ENCODE peak calls at places on chromosomes 6 and 20, in four cellular contexts. One of them, this sample, is unnamed.

GRCh38 chr6:85464722-85465150 is 14.9 kb downstream of the NT5E start:
- DNase-seq in HL-60: no peak
- DNase-seq in GM12878: no peak
- DNase-seq in K562: no peak
- DNase-seq in this sample: no peak

GRCh38 chr20:56934888-56935287 is 305.8 kb downstream of the TFAP2C start:
- DNase-seq in GM12878: no peak
- DNase-seq in HL-60: no peak
- DNase-seq in K562: no peak
- DNase-seq in this sample: no peak

GRCh38 chr6:167090171-167090570 is 32.7 kb upstream of the CCR6 start:
- DNase-seq in HL-60: no peak
- DNase-seq in GM12878: no peak
- DNase-seq in K562: no peak
- DNase-seq in this sample: no peak

GRCh38 chr20:13302647-13303425 is 81.8 kb downstream of the ISM1 start:
- DNase-seq in K562: no peak
- DNase-seq in HL-60: no peak
- DNase-seq in GM12878: no peak
- DNase-seq in this sample: no peak

GRCh38 chr20:18388860-18389259 is 78.0 kb downstream of the DZANK1 start:
- DNase-seq in K562: no peak
- DNase-seq in GM12878: no peak
- DNase-seq in HL-60: no peak
- DNase-seq in this sample: no peak

GRCh38 chr6:143545976-143546547 is 34.5 kb upstream of the FUCA2 start:
- DNase-seq in K562: peak
- DNase-seq in GM12878: no peak
- DNase-seq in HL-60: no peak
- DNase-seq in this sample: no peak

GRCh38 chr20:33896509-33896908 is 85.4 kb downstream of the CHMP4B start:
- DNase-seq in K562: no peak
- DNase-seq in GM12878: no peak
- DNase-seq in HL-60: no peak
- DNase-seq in this sample: no peak

GRCh38 chr6:139979021-139979721 is 604.7 kb upstream of the CITED2 start:
- DNase-seq in GM12878: no peak
- DNase-seq in HL-60: no peak
- DNase-seq in K562: no peak
- DNase-seq in this sample: no peak

GRCh38 chr20:25514195-25514594 is 71.1 kb downstream of the NINL start:
- DNase-seq in K562: no peak
- DNase-seq in HL-60: no peak
- DNase-seq in GM12878: no peak
- DNase-seq in this sample: no peak

GRCh38 chr6:22828179-22829062 is 259.1 kb downstream of the HDGFL1 start:
- DNase-seq in GM12878: no peak
- DNase-seq in K562: no peak
- DNase-seq in HL-60: no peak
- DNase-seq in this sample: peak

GRCh38 chr6:144559865-144560603 is 274.9 kb downstream of the UTRN start:
- DNase-seq in GM12878: no peak
- DNase-seq in HL-60: no peak
- DNase-seq in K562: no peak
- DNase-seq in this sample: no peak

GRCh38 chr20:20070871-20071726 is 18.8 kb downstream of the CFAP61 start:
- DNase-seq in K562: peak
- DNase-seq in GM12878: no peak
- DNase-seq in HL-60: no peak
- DNase-seq in this sample: no peak

GRCh38 chr20:46582648-46583047 is 32.2 kb upstream of the OCSTAMP start:
- DNase-seq in K562: no peak
- DNase-seq in HL-60: no peak
- DNase-seq in GM12878: no peak
- DNase-seq in this sample: no peak

GRCh38 chr6:115570326-115570725 is 490.4 kb downstream of the FRK start:
- DNase-seq in HL-60: no peak
- DNase-seq in GM12878: no peak
- DNase-seq in K562: no peak
- DNase-seq in this sample: no peak

GRCh38 chr6:112481256-112481655 is 134.1 kb downstream of the RFPL4B start:
- DNase-seq in HL-60: no peak
- DNase-seq in K562: no peak
- DNase-seq in GM12878: no peak
- DNase-seq in this sample: no peak

GRCh38 chr20:44342240-44342639 is 5.4 kb downstream of the R3HDML start:
- DNase-seq in HL-60: no peak
- DNase-seq in K562: peak
- DNase-seq in GM12878: no peak
- DNase-seq in this sample: no peak

GRCh38 chr6:27250955-27251671 is 3.6 kb downstream of the PRSS16 start:
- DNase-seq in HL-60: peak
- DNase-seq in K562: peak
- DNase-seq in GM12878: peak
- DNase-seq in this sample: peak

GRCh38 chr6:16731503-16732018 is 29.7 kb downstream of the ATXN1 start:
- DNase-seq in K562: no peak
- DNase-seq in GM12878: peak
- DNase-seq in HL-60: no peak
- DNase-seq in this sample: peak

GRCh38 chr6:29564875-29565274 is 5.3 kb upstream of the UBD start:
- DNase-seq in K562: no peak
- DNase-seq in GM12878: no peak
- DNase-seq in HL-60: no peak
- DNase-seq in this sample: no peak

GRCh38 chr20:3160418-3160817 is 753 bp upstream of the FASTKD5 start:
- DNase-seq in K562: no peak
- DNase-seq in HL-60: no peak
- DNase-seq in GM12878: no peak
- DNase-seq in this sample: no peak

GRCh38 chr6:28488916-28489365 is 26.7 kb downstream of the GPX6 start:
- DNase-seq in GM12878: peak
- DNase-seq in HL-60: peak
- DNase-seq in K562: peak
- DNase-seq in this sample: no peak

GRCh38 chr20:10634683-10635411 is 39.0 kb downstream of the JAG1 start:
- DNase-seq in HL-60: no peak
- DNase-seq in GM12878: no peak
- DNase-seq in K562: no peak
- DNase-seq in this sample: no peak

GRCh38 chr6:79257381-79258205 is 23.1 kb upstream of the HMGN3 start:
- DNase-seq in GM12878: no peak
- DNase-seq in HL-60: no peak
- DNase-seq in K562: no peak
- DNase-seq in this sample: no peak

GRCh38 chr6:55898342-55898741 is 23.0 kb upstream of the BMP5 start:
- DNase-seq in K562: no peak
- DNase-seq in HL-60: no peak
- DNase-seq in GM12878: no peak
- DNase-seq in this sample: no peak

GRCh38 chr20:12047838-12048432 is 130.2 kb downstream of the BTBD3 start:
- DNase-seq in GM12878: no peak
- DNase-seq in K562: no peak
- DNase-seq in HL-60: no peak
- DNase-seq in this sample: no peak

GRCh38 chr20:4202441-4202840 is 187.1 kb upstream of the RNF24 start:
- DNase-seq in K562: no peak
- DNase-seq in GM12878: no peak
- DNase-seq in HL-60: no peak
- DNase-seq in this sample: no peak

GRCh38 chr6:156347251-156348049 is 429.7 kb upstream of the ARID1B start:
- DNase-seq in K562: no peak
- DNase-seq in HL-60: no peak
- DNase-seq in GM12878: no peak
- DNase-seq in this sample: no peak

GRCh38 chr6:161417712-161418457 is 144.0 kb upstream of the AGPAT4 start:
- DNase-seq in HL-60: no peak
- DNase-seq in K562: no peak
- DNase-seq in GM12878: no peak
- DNase-seq in this sample: no peak

GRCh38 chr6:7432391-7433207 is 43.0 kb downstream of the RIOK1 start:
- DNase-seq in K562: no peak
- DNase-seq in HL-60: no peak
- DNase-seq in GM12878: no peak
- DNase-seq in this sample: no peak

GRCh38 chr20:63183422-63184146 is 32.3 kb downstream of the YTHDF1 start:
- DNase-seq in K562: peak
- DNase-seq in GM12878: no peak
- DNase-seq in HL-60: no peak
- DNase-seq in this sample: peak

GRCh38 chr6:4371207-4371921 is 236.0 kb upstream of the ECI2 start:
- DNase-seq in GM12878: no peak
- DNase-seq in HL-60: no peak
- DNase-seq in K562: peak
- DNase-seq in this sample: no peak

GRCh38 chr6:41966961-41967311 is 25.3 kb upstream of the CCND3 start:
- DNase-seq in HL-60: no peak
- DNase-seq in K562: peak
- DNase-seq in GM12878: no peak
- DNase-seq in this sample: no peak

GRCh38 chr20:32229351-32229750 is 21.7 kb downstream of the POFUT1 start:
- DNase-seq in K562: no peak
- DNase-seq in GM12878: no peak
- DNase-seq in HL-60: no peak
- DNase-seq in this sample: no peak

GRCh38 chr6:11469684-11470083 is 67.9 kb upstream of the TMEM170B start:
- DNase-seq in HL-60: no peak
- DNase-seq in GM12878: no peak
- DNase-seq in K562: no peak
- DNase-seq in this sample: no peak

GRCh38 chr20:47782920-47783552 is 2.2 kb downstream of the SULF2 start:
- DNase-seq in K562: no peak
- DNase-seq in GM12878: no peak
- DNase-seq in HL-60: no peak
- DNase-seq in this sample: no peak

GRCh38 chr20:21225215-21225947 is 77.8 kb upstream of the XRN2 start:
- DNase-seq in HL-60: no peak
- DNase-seq in GM12878: no peak
- DNase-seq in K562: no peak
- DNase-seq in this sample: no peak

GRCh38 chr6:42197574-42198362 is 3.0 kb upstream of the GUCA1B start:
- DNase-seq in HL-60: peak
- DNase-seq in GM12878: no peak
- DNase-seq in K562: peak
- DNase-seq in this sample: no peak

GRCh38 chr20:63037669-63038268 is 31.0 kb upstream of the BHLHE23 start:
- DNase-seq in K562: peak
- DNase-seq in HL-60: no peak
- DNase-seq in GM12878: no peak
- DNase-seq in this sample: no peak

GRCh38 chr6:24551139-24551538 is 56.4 kb downstream of the ALDH5A1 start:
- DNase-seq in GM12878: no peak
- DNase-seq in K562: no peak
- DNase-seq in HL-60: no peak
- DNase-seq in this sample: no peak
- TF ChIP-seq SPI1 in GM12878: no peak
- TF ChIP-seq SPI1 in K562: no peak
- TF ChIP-seq SPI1 in HL-60: no peak
- TF ChIP-seq SPI1 in this sample: no peak

GRCh38 chr20:23608251-23608846 is 2.6 kb upstream of the CST9 start:
- DNase-seq in HL-60: no peak
- DNase-seq in K562: no peak
- DNase-seq in GM12878: no peak
- DNase-seq in this sample: no peak
- TF ChIP-seq SPI1 in HL-60: no peak
- TF ChIP-seq SPI1 in K562: no peak
- TF ChIP-seq SPI1 in GM12878: no peak
- TF ChIP-seq SPI1 in this sample: no peak

GRCh38 chr20:8389381-8390368 is 257.6 kb downstream of the PLCB1 start:
- DNase-seq in K562: peak
- DNase-seq in GM12878: no peak
- DNase-seq in HL-60: peak
- DNase-seq in this sample: no peak
- TF ChIP-seq SPI1 in K562: no peak
- TF ChIP-seq SPI1 in GM12878: no peak
- TF ChIP-seq SPI1 in HL-60: no peak
- TF ChIP-seq SPI1 in this sample: no peak

GRCh38 chr6:53616450-53617357 is 48.9 kb downstream of the KLHL31 start:
- DNase-seq in K562: no peak
- DNase-seq in HL-60: no peak
- DNase-seq in GM12878: no peak
- DNase-seq in this sample: no peak
- TF ChIP-seq SPI1 in K562: no peak
- TF ChIP-seq SPI1 in HL-60: no peak
- TF ChIP-seq SPI1 in GM12878: no peak
- TF ChIP-seq SPI1 in this sample: no peak

This sample was measured in GM12891.